ENCODE peak calls at places on chromosome 6, in four cellular contexts. One of them, this sample, is unnamed.

GRCh38 chr6:24936641-24937317 is 1.0 kb upstream of the RIPOR2 start:
- DNase-seq in CD8-positive, alpha-beta T cell: no peak
- DNase-seq in Panc1: no peak
- DNase-seq in tibial nerve: no peak
- DNase-seq in this sample: no peak

GRCh38 chr6:71405416-71405815 is 116.8 kb downstream of the OGFRL1 start:
- DNase-seq in tibial nerve: no peak
- DNase-seq in Panc1: no peak
- DNase-seq in CD8-positive, alpha-beta T cell: no peak
- DNase-seq in this sample: no peak

GRCh38 chr6:12485226-12485764 is 195.1 kb downstream of the EDN1 start:
- DNase-seq in tibial nerve: no peak
- DNase-seq in Panc1: no peak
- DNase-seq in CD8-positive, alpha-beta T cell: no peak
- DNase-seq in this sample: no peak

GRCh38 chr6:124719951-124720350 is 242.3 kb upstream of the RNF217 start:
- DNase-seq in CD8-positive, alpha-beta T cell: no peak
- DNase-seq in Panc1: no peak
- DNase-seq in tibial nerve: no peak
- DNase-seq in this sample: no peak

GRCh38 chr6:17820055-17820454 is 113.3 kb upstream of the NUP153 start:
- DNase-seq in tibial nerve: no peak
- DNase-seq in Panc1: no peak
- DNase-seq in CD8-positive, alpha-beta T cell: no peak
- DNase-seq in this sample: no peak

GRCh38 chr6:48199502-48199901 is 88.5 kb upstream of the PTCHD4 start:
- DNase-seq in tibial nerve: no peak
- DNase-seq in Panc1: no peak
- DNase-seq in CD8-positive, alpha-beta T cell: no peak
- DNase-seq in this sample: no peak

GRCh38 chr6:72622094-72622540 is 253 bp downstream of the KCNQ5 start:
- DNase-seq in CD8-positive, alpha-beta T cell: peak
- DNase-seq in tibial nerve: no peak
- DNase-seq in Panc1: no peak
- DNase-seq in this sample: peak

GRCh38 chr6:16747232-16748027 is 13.8 kb downstream of the ATXN1 start:
- DNase-seq in CD8-positive, alpha-beta T cell: no peak
- DNase-seq in Panc1: no peak
- DNase-seq in tibial nerve: no peak
- DNase-seq in this sample: no peak

GRCh38 chr6:112235956-112236355 is 18.4 kb downstream of the LAMA4 start:
- DNase-seq in CD8-positive, alpha-beta T cell: no peak
- DNase-seq in Panc1: no peak
- DNase-seq in tibial nerve: no peak
- DNase-seq in this sample: no peak

GRCh38 chr6:30703821-30704220 is 13.0 kb upstream of the NRM start:
- DNase-seq in Panc1: no peak
- DNase-seq in tibial nerve: no peak
- DNase-seq in CD8-positive, alpha-beta T cell: no peak
- DNase-seq in this sample: no peak

GRCh38 chr6:144661101-144661806 is 376.1 kb downstream of the UTRN start:
- DNase-seq in tibial nerve: no peak
- DNase-seq in CD8-positive, alpha-beta T cell: no peak
- DNase-seq in Panc1: no peak
- DNase-seq in this sample: no peak

GRCh38 chr6:122869437-122870024 is 80.5 kb downstream of the SMPDL3A start:
- DNase-seq in CD8-positive, alpha-beta T cell: no peak
- DNase-seq in Panc1: peak
- DNase-seq in tibial nerve: no peak
- DNase-seq in this sample: no peak

GRCh38 chr6:19394687-19395086 is 442.5 kb upstream of the ID4 start:
- DNase-seq in CD8-positive, alpha-beta T cell: no peak
- DNase-seq in tibial nerve: no peak
- DNase-seq in Panc1: no peak
- DNase-seq in this sample: no peak

GRCh38 chr6:40038626-40039025 is 104.4 kb upstream of the MOCS1 start:
- DNase-seq in CD8-positive, alpha-beta T cell: no peak
- DNase-seq in tibial nerve: no peak
- DNase-seq in Panc1: no peak
- DNase-seq in this sample: no peak

GRCh38 chr6:25971187-25971811 is 8.7 kb downstream of the TRIM38 start:
- DNase-seq in tibial nerve: no peak
- DNase-seq in CD8-positive, alpha-beta T cell: no peak
- DNase-seq in Panc1: peak
- DNase-seq in this sample: peak

GRCh38 chr6:101803146-101803545 is 409.6 kb downstream of the GRIK2 start:
- DNase-seq in CD8-positive, alpha-beta T cell: no peak
- DNase-seq in tibial nerve: no peak
- DNase-seq in Panc1: no peak
- DNase-seq in this sample: no peak

GRCh38 chr6:155185544-155185943 is 78.3 kb upstream of the CLDN20 start:
- DNase-seq in tibial nerve: no peak
- DNase-seq in CD8-positive, alpha-beta T cell: no peak
- DNase-seq in Panc1: no peak
- DNase-seq in this sample: no peak

GRCh38 chr6:42292002-42292735 is 74.5 kb upstream of the MRPS10 start:
- DNase-seq in Panc1: no peak
- DNase-seq in tibial nerve: no peak
- DNase-seq in CD8-positive, alpha-beta T cell: no peak
- DNase-seq in this sample: no peak

GRCh38 chr6:124927806-124928205 is 34.4 kb upstream of the RNF217 start:
- DNase-seq in CD8-positive, alpha-beta T cell: no peak
- DNase-seq in tibial nerve: no peak
- DNase-seq in Panc1: no peak
- DNase-seq in this sample: no peak

GRCh38 chr6:10030942-10031537 is 383.8 kb downstream of the TFAP2A start:
- DNase-seq in Panc1: no peak
- DNase-seq in tibial nerve: no peak
- DNase-seq in CD8-positive, alpha-beta T cell: no peak
- DNase-seq in this sample: no peak

GRCh38 chr6:4164456-4164855 is 29.1 kb upstream of the ECI2 start:
- DNase-seq in Panc1: no peak
- DNase-seq in CD8-positive, alpha-beta T cell: no peak
- DNase-seq in tibial nerve: no peak
- DNase-seq in this sample: no peak

GRCh38 chr6:158002951-158003853 is 21.5 kb downstream of the SYNJ2 start:
- DNase-seq in tibial nerve: peak
- DNase-seq in CD8-positive, alpha-beta T cell: no peak
- DNase-seq in Panc1: no peak
- DNase-seq in this sample: no peak

GRCh38 chr6:145734486-145735355 is 599 bp downstream of the EPM2A start:
- DNase-seq in CD8-positive, alpha-beta T cell: peak
- DNase-seq in Panc1: no peak
- DNase-seq in tibial nerve: peak
- DNase-seq in this sample: peak

GRCh38 chr6:146355521-146356100 is 188.0 kb upstream of the RAB32 start:
- DNase-seq in tibial nerve: no peak
- DNase-seq in CD8-positive, alpha-beta T cell: no peak
- DNase-seq in Panc1: no peak
- DNase-seq in this sample: no peak

GRCh38 chr6:128515550-128516513 is 4.6 kb downstream of the PTPRK start:
- DNase-seq in tibial nerve: no peak
- DNase-seq in Panc1: no peak
- DNase-seq in CD8-positive, alpha-beta T cell: no peak
- DNase-seq in this sample: no peak

GRCh38 chr6:49692534-49692933 is 20.8 kb downstream of the CRISP2 start:
- DNase-seq in tibial nerve: no peak
- DNase-seq in CD8-positive, alpha-beta T cell: no peak
- DNase-seq in Panc1: no peak
- DNase-seq in this sample: no peak

GRCh38 chr6:15962449-15962764 is 166.5 kb upstream of the MYLIP start:
- DNase-seq in CD8-positive, alpha-beta T cell: no peak
- DNase-seq in tibial nerve: no peak
- DNase-seq in Panc1: no peak
- DNase-seq in this sample: no peak

GRCh38 chr6:133610271-133610840 is 278.6 kb upstream of the TCF21 start:
- DNase-seq in tibial nerve: no peak
- DNase-seq in CD8-positive, alpha-beta T cell: no peak
- DNase-seq in Panc1: no peak
- DNase-seq in this sample: no peak

GRCh38 chr6:12962995-12963394 is 246.4 kb downstream of the PHACTR1 start:
- DNase-seq in CD8-positive, alpha-beta T cell: no peak
- DNase-seq in tibial nerve: no peak
- DNase-seq in Panc1: no peak
- DNase-seq in this sample: no peak

GRCh38 chr6:167479967-167480653 is 155.2 kb downstream of the TTLL2 start:
- DNase-seq in tibial nerve: no peak
- DNase-seq in CD8-positive, alpha-beta T cell: no peak
- DNase-seq in Panc1: no peak
- DNase-seq in this sample: no peak

GRCh38 chr6:75412937-75413662 is 80.5 kb downstream of the FILIP1 start:
- DNase-seq in CD8-positive, alpha-beta T cell: no peak
- DNase-seq in Panc1: no peak
- DNase-seq in tibial nerve: no peak
- DNase-seq in this sample: no peak

GRCh38 chr6:73006161-73006560 is 219.1 kb downstream of the KHDC1L start:
- DNase-seq in Panc1: no peak
- DNase-seq in tibial nerve: no peak
- DNase-seq in CD8-positive, alpha-beta T cell: no peak
- DNase-seq in this sample: no peak

DNA sequence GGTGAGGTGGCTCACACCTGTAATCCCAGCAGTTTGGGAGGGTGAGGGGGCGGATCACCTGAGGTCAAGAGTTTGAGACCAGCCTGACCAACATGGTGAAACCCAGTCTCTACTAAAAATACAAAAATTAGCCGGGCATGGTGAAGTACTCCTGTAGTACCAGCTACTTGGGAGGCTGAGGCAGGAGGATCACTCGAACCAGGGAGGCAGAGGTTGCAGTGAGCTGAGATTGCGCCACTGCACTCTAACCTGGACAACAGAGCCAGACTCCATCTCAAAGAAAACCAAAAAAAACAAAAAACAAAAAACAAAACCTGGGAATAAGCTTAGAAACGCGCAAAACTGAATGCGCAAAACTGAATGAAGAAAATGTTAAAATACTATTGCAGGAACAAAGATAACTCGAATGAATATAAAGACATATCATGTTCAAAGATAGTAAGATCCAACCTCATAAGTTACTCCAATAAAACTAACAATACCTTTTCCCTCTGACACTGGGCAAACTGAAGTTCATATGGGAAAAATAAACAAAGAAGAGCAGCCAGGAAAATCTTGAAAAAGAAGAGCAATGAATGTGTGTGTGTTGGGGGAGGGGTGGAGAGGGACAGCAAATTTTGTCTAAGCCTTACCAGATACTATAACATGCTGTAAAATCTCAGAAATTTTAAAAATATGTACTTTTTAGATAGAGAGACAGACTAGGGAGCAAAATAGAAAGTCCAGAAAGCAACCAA is 101.0 kb upstream of the BEND3 start:
- DNase-seq in Panc1: no peak
- DNase-seq in tibial nerve: no peak
- DNase-seq in CD8-positive, alpha-beta T cell: no peak
- DNase-seq in this sample: no peak
- H3K27ac ChIP-seq in Panc1: no peak
- H3K27ac ChIP-seq in tibial nerve: no peak
- H3K27ac ChIP-seq in CD8-positive, alpha-beta T cell: no peak
- H3K27ac ChIP-seq in this sample: no peak

DNA sequence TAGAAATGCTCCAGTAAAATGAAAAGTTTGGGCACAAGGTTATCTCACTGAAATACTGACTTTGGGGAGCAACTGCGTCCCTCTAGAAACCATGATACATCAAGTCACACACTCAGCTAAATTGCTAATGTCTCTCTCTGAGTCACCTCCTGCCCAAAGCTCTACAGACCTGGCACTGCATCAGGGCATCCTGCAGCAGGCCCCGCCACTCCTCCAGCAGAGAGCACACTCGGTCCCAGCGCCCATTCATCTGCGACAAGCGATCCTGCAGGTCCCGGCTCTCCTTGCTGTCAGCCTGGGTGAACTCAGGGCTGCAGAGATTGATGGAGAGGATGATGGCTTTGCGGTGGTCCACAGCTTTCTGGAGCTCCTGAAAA is 329.0 kb downstream of the ESR1 start:
- DNase-seq in tibial nerve: no peak
- DNase-seq in Panc1: no peak
- DNase-seq in CD8-positive, alpha-beta T cell: no peak
- DNase-seq in this sample: no peak
- H3K27ac ChIP-seq in tibial nerve: no peak
- H3K27ac ChIP-seq in Panc1: no peak
- H3K27ac ChIP-seq in CD8-positive, alpha-beta T cell: no peak
- H3K27ac ChIP-seq in this sample: no peak

GRCh38 chr6:44035621-44036020 is 91.6 kb downstream of the MRPL14 start:
- DNase-seq in tibial nerve: no peak
- DNase-seq in CD8-positive, alpha-beta T cell: no peak
- DNase-seq in Panc1: no peak
- DNase-seq in this sample: no peak
- H3K27ac ChIP-seq in tibial nerve: no peak
- H3K27ac ChIP-seq in CD8-positive, alpha-beta T cell: no peak
- H3K27ac ChIP-seq in Panc1: peak
- H3K27ac ChIP-seq in this sample: no peak

GRCh38 chr6:117676577-117677218 is 1.4 kb downstream of the NUS1 start:
- DNase-seq in tibial nerve: no peak
- DNase-seq in CD8-positive, alpha-beta T cell: no peak
- DNase-seq in Panc1: no peak
- DNase-seq in this sample: no peak

GRCh38 chr6:117674503-117674902 is 766 bp upstream of the NUS1 start:
- DNase-seq in CD8-positive, alpha-beta T cell: no peak
- DNase-seq in tibial nerve: no peak
- DNase-seq in Panc1: no peak
- DNase-seq in this sample: no peak

GRCh38 chr6:117677553-117678131 is 2.4 kb downstream of the NUS1 start:
- DNase-seq in tibial nerve: no peak
- DNase-seq in CD8-positive, alpha-beta T cell: no peak
- DNase-seq in Panc1: peak
- DNase-seq in this sample: no peak

GRCh38 chr6:117674991-117675657 is at the start of gene NUS1:
- DNase-seq in Panc1: peak
- DNase-seq in tibial nerve: peak
- DNase-seq in CD8-positive, alpha-beta T cell: peak
- DNase-seq in this sample: peak
- H3K27ac ChIP-seq in Panc1: peak
- H3K27ac ChIP-seq in tibial nerve: peak
- H3K27ac ChIP-seq in CD8-positive, alpha-beta T cell: peak
- H3K27ac ChIP-seq in this sample: peak

DNA sequence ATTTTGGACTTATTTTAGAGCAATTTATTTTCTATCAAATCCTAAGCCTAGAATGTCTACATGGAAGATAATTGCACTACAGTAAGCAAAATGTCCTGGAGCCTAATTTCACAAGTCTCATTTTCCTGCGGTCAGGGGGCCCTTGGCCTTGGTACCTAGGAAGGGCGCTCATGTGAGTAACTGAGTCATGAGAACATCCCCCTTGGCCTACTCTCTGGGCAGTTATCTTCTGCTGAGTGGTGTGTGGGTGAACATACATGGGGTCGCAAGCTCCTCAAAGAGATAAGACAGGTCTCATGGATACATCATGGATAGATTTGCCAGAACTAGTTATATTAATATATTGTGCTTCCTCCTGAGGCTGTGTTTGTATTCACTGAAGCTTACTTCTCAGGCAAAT is 211.2 kb upstream of the MARCKS start:
- DNase-seq in Panc1: no peak
- DNase-seq in tibial nerve: no peak
- DNase-seq in CD8-positive, alpha-beta T cell: no peak
- DNase-seq in this sample: no peak
- H3K27ac ChIP-seq in Panc1: no peak
- H3K27ac ChIP-seq in tibial nerve: no peak
- H3K27ac ChIP-seq in CD8-positive, alpha-beta T cell: no peak
- H3K27ac ChIP-seq in this sample: no peak